ENCODE peak calls at places on chromosomes 11 and 22, in seven cellular contexts. X, G, V, T, S, F and U are unnamed samples.

GRCh38 chr22:24144471-24145115 is 36.7 kb upstream of the SUSD2 start:
- DNase-seq in V (no peak), X (no peak), F (no peak), S (no peak), T (no peak), G (no peak), U (no peak)

GRCh38 chr11:134429104-134429503 is 17.1 kb upstream of the B3GAT1 start:
- DNase-seq in S (no peak), G (no peak), F (no peak), X (no peak), T (no peak), V (no peak), U (no peak)

GRCh38 chr11:2090172-2091111 is 48.7 kb downstream of the IGF2 start:
- DNase-seq in X (no peak), T (no peak), V (peak), S (peak), F (peak), G (peak), U (peak)

GRCh38 chr11:103525069-103525468 is 415.8 kb downstream of the DYNC2H1 start:
- DNase-seq in T (no peak), S (no peak), F (no peak), G (no peak), X (no peak), V (no peak), U (no peak)

GRCh38 chr22:19688301-19689290 is 25.7 kb upstream of the SEPTIN5 start:
- DNase-seq in S (no peak), G (no peak), T (no peak), V (no peak), X (no peak), F (peak), U (peak)

GRCh38 chr22:43957871-43958270 is 2.6 kb downstream of the SAMM50 start:
- DNase-seq in V (no peak), X (peak), T (no peak), F (no peak), G (no peak), S (no peak), U (no peak)

GRCh38 chr22:27153386-27153785 is 496.0 kb downstream of the MIAT start:
- DNase-seq in X (no peak), S (no peak), G (no peak), V (no peak), F (no peak), T (no peak), U (no peak)

GRCh38 chr11:16794047-16794818 is 55.8 kb downstream of the C11orf58 start:
- DNase-seq in F (peak), S (no peak), X (no peak), T (no peak), G (no peak), V (no peak), U (no peak)

GRCh38 chr22:37462983-37463382 is 23.2 kb downstream of the MFNG start:
- DNase-seq in V (peak), X (no peak), S (no peak), G (no peak), T (no peak), F (no peak), U (no peak)

GRCh38 chr11:81007046-81007445 is 1566.2 kb upstream of the TENM4 start:
- DNase-seq in T (no peak), G (no peak), F (no peak), X (no peak), S (no peak), V (no peak), U (no peak)

GRCh38 chr11:75199412-75199955 is 41.1 kb upstream of the TPBGL start:
- DNase-seq in T (no peak), X (no peak), S (no peak), V (no peak), F (no peak), G (no peak), U (no peak)

GRCh38 chr22:44260216-44261035 is 52.3 kb downstream of the SHISAL1 start:
- DNase-seq in S (no peak), F (peak), V (no peak), T (no peak), X (no peak), G (peak), U (peak)

GRCh38 chr11:33463059-33463458 is 205.9 kb downstream of the HIPK3 start:
- DNase-seq in X (no peak), F (no peak), G (no peak), S (no peak), V (no peak), T (no peak), U (no peak)

GRCh38 chr22:20434264-20434751 is 3.3 kb downstream of the SCARF2 start:
- DNase-seq in X (no peak), F (peak), T (no peak), G (no peak), V (no peak), S (no peak), U (no peak)

GRCh38 chr22:29275819-29276565 is 7.9 kb downstream of the EWSR1 start:
- DNase-seq in F (no peak), V (no peak), X (no peak), T (no peak), S (no peak), G (no peak), U (no peak)

GRCh38 chr11:15692739-15693138 is 578.0 kb downstream of the INSC start:
- DNase-seq in S (no peak), G (no peak), V (no peak), F (no peak), X (no peak), T (no peak), U (no peak)

GRCh38 chr11:114133548-114134329 is 74.2 kb downstream of the ZBTB16 start:
- DNase-seq in T (no peak), F (no peak), S (no peak), V (no peak), G (no peak), X (no peak), U (no peak)

GRCh38 chr22:44129614-44129976 is 51.1 kb upstream of the PARVG start:
- DNase-seq in F (peak), V (no peak), S (no peak), T (no peak), X (no peak), G (no peak), U (no peak)

GRCh38 chr11:118202599-118203422 is 22.0 kb downstream of the JAML start:
- DNase-seq in S (peak), X (no peak), V (no peak), F (no peak), G (no peak), T (no peak), U (no peak)

GRCh38 chr11:413120-414081 is 1.4 kb downstream of the SIGIRR start:
- DNase-seq in F (peak), X (peak), G (no peak), V (no peak), S (no peak), T (no peak), U (no peak)

GRCh38 chr11:115092516-115092915 is 411.7 kb downstream of the CADM1 start:
- DNase-seq in S (no peak), V (no peak), F (no peak), T (no peak), G (no peak), X (no peak), U (no peak)

GRCh38 chr11:1178906-1179305 is 21.2 kb downstream of the MUC5AC start:
- DNase-seq in V (no peak), F (no peak), X (no peak), S (no peak), T (no peak), G (no peak), U (no peak)

GRCh38 chr11:98940913-98941312 is 79.8 kb upstream of the CNTN5 start:
- DNase-seq in S (no peak), G (no peak), T (no peak), X (no peak), F (no peak), V (no peak), U (no peak)

GRCh38 chr11:46277313-46277622 is 194 bp upstream of the CREB3L1 start:
- DNase-seq in X (no peak), S (no peak), G (peak), F (no peak), T (peak), V (peak), U (no peak)

GRCh38 chr11:1744879-1745700 is 5.3 kb downstream of the IFITM10 start:
- DNase-seq in V (no peak), X (no peak), F (peak), G (no peak), S (no peak), T (no peak), U (no peak)

GRCh38 chr11:33893711-33894401 is 2.0 kb upstream of the LMO2 start:
- DNase-seq in G (no peak), X (no peak), F (peak), T (no peak), S (no peak), V (no peak), U (no peak)

GRCh38 chr11:132858203-132858602 is 674.1 kb downstream of the OPCML start:
- DNase-seq in F (no peak), G (no peak), X (peak), T (no peak), S (no peak), V (no peak), U (no peak)

GRCh38 chr11:102513869-102514268 is 16.7 kb downstream of the MMP7 start:
- DNase-seq in S (no peak), F (no peak), G (peak), V (no peak), X (no peak), T (peak), U (peak)

GRCh38 chr11:100403817-100404216 is 283.3 kb upstream of the ARHGAP42 start:
- DNase-seq in V (no peak), X (no peak), F (no peak), G (no peak), T (no peak), S (no peak), U (no peak)

GRCh38 chr22:40485813-40486610 is 115.6 kb downstream of the SGSM3 start:
- DNase-seq in X (no peak), V (no peak), S (no peak), F (no peak), G (no peak), T (no peak), U (peak)

GRCh38 chr11:12840871-12841516 is 166.8 kb downstream of the TEAD1 start:
- DNase-seq in V (no peak), X (no peak), F (no peak), G (no peak), T (no peak), S (no peak), U (no peak)

GRCh38 chr22:41028841-41029240 is 63.6 kb upstream of the EP300 start:
- DNase-seq in F (no peak), G (no peak), X (peak), T (no peak), V (no peak), S (no peak), U (no peak)

GRCh38 chr22:31329029-31329428 is 17.1 kb downstream of the PATZ1 start:
- DNase-seq in X (no peak), F (peak), S (no peak), V (no peak), T (no peak), G (no peak), U (no peak)

GRCh38 chr11:46248270-46249102 is 29.0 kb upstream of the CREB3L1 start:
- DNase-seq in X (peak), G (no peak), V (peak), S (no peak), F (no peak), T (no peak), U (no peak)

GRCh38 chr11:32892355-32893090 is at the start of gene QSER1:
- DNase-seq in X (peak), G (peak), V (peak), F (peak), T (peak), S (peak), U (peak)

GRCh38 chr11:79931692-79932091 is 490.9 kb upstream of the TENM4 start:
- DNase-seq in X (no peak), F (no peak), T (no peak), G (no peak), S (no peak), V (no peak), U (no peak)

GRCh38 chr22:49048591-49048990 is 779.1 kb downstream of the BRD1 start:
- DNase-seq in F (no peak), S (no peak), T (no peak), V (no peak), G (no peak), X (no peak), U (no peak)

GRCh38 chr22:49052023-49052538 is 775.6 kb downstream of the BRD1 start:
- DNase-seq in S (no peak), X (no peak), F (no peak), G (peak), T (no peak), V (peak), U (no peak)

GRCh38 chr22:49051491-49052022 is 776.1 kb downstream of the BRD1 start:
- DNase-seq in T (no peak), G (no peak), X (no peak), F (no peak), S (no peak), V (no peak), U (no peak)

GRCh38 chr22:49047461-49047860 is 780.2 kb downstream of the BRD1 start:
- DNase-seq in F (no peak), V (no peak), G (no peak), T (no peak), S (no peak), X (peak), U (no peak)

DNA sequence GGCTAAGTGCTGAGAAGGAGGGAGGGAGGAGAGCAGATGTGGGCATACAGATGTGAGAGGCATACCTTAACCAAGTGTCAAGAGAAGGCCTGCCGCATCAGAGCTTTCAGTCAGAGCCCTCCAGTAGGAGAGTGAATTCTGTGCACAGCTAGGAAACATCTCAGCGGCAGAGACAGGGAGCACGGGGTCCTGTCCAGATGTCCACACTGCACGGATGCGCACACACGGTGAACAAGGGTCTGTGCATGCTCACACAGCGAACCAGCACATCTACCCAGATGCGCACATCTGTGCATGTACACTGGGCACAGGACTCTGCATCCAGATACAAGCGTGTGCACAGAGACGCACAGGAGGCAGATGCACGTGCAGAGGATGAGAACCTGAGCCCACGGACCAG is 778.0 kb downstream of the BRD1 start:
- DNase-seq in F (no peak), T (no peak), V (no peak), S (no peak), X (no peak), G (no peak), U (no peak)
- TF ChIP-seq POLR2A in F (no peak), T (no peak), V (no peak), S (no peak), X (no peak), G (no peak), U (no peak)

GRCh38 chr11:10453261-10453660 is 1.8 kb upstream of the AMPD3 start:
- DNase-seq in S (no peak), G (no peak), V (no peak), F (no peak), T (no peak), X (no peak), U (no peak)

GRCh38 chr11:10451399-10452116 is 3.5 kb upstream of the AMPD3 start:
- DNase-seq in V (no peak), T (no peak), X (no peak), S (no peak), F (peak), G (no peak), U (no peak)

GRCh38 chr11:10454506-10454901 is 560 bp upstream of the AMPD3 start:
- DNase-seq in X (no peak), T (no peak), V (no peak), F (no peak), S (no peak), G (no peak), U (no peak)

GRCh38 chr11:10452211-10452767 is 2.8 kb upstream of the AMPD3 start:
- DNase-seq in S (no peak), X (no peak), V (no peak), F (no peak), G (no peak), T (no peak), U (no peak)

DNA sequence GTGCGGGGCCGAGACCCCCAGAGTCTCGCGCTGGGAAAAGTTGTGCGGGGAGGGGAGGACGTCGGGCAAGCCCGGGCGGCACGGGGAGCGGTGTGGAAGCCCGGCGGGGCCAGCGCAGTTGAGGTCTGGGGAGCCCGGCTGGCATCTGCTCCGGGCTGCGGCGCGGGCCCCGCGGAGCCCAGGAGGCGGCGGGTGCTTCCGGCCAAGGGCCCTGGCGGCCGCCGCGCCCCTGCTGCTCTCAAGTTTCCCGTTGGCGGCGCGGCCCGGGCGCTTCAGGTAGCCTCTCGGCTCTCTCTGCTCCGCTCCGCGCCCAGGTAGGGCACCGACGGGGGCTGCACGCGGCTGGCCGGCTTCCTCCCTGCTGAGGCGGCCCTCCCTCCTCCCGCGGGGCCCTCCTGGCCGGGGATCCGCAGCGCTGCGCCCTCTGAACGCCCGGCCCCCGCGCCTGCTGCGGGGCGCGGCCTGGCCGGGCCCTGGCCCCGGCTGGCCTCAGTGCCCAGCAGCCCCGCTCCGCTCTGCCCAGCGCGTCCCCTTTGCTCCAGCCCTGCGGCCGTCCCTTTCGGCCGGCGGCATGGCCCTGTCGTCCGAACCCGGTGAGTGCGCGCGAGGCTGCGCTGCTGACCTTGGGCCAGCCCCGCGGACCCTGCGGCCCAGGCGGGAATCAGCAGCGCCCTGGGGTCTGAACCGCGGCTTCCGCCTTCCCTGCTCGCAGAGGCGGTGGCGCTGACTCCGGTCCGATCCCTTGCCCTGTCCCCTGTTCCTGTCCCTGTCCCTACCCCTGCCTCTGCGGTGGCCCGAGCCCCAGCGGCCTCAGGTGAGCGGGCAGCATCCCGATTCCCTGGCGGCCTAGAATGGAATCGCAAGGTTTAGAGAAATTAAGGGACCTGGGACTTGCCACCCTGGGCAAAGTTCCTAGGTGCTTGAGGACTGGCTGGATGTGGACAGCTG is 4.3 kb upstream of the AMPD3 start:
- DNase-seq in X (peak), G (peak), F (peak), T (no peak), V (peak), S (peak), U (peak)
- H3K27ac ChIP-seq in X (peak), G (peak), F (peak), T (peak), V (no peak), S (peak), U (peak)

GRCh38 chr11:59756496-59756840 is 1.3 kb downstream of the STX3 start:
- DNase-seq in G (no peak), T (no peak), F (no peak), X (peak), V (no peak), S (no peak), U (no peak)

GRCh38 chr11:59754494-59754858 is 700 bp upstream of the STX3 start:
- DNase-seq in S (no peak), T (no peak), G (peak), X (peak), V (peak), F (peak), U (no peak)

GRCh38 chr11:59755701-59756495 is 722 bp downstream of the STX3 start:
- DNase-seq in V (peak), X (peak), F (peak), T (peak), S (peak), G (peak), U (peak)

GRCh38 chr11:59754859-59755700 is at the start of gene STX3:
- DNase-seq in G (peak), S (peak), X (peak), F (peak), T (peak), V (peak), U (peak)

GRCh38 chr11:59753650-59754493 is 1.3 kb upstream of the STX3 start:
- DNase-seq in V (peak), T (peak), S (peak), G (peak), X (peak), F (peak), U (peak)
- TF ChIP-seq POLR2A in V (no peak), T (no peak), S (no peak), G (peak), X (no peak), F (no peak), U (no peak)

GRCh38 chr22:35218079-35218478 is 39.2 kb upstream of the HMGXB4 start:
- DNase-seq in V (no peak), T (no peak), S (no peak), G (no peak), F (no peak), X (no peak), U (no peak)

GRCh38 chr22:35217541-35217940 is 39.8 kb upstream of the HMGXB4 start:
- DNase-seq in S (no peak), T (no peak), V (no peak), F (no peak), X (no peak), G (no peak), U (no peak)

GRCh38 chr22:35220221-35220620 is 37.1 kb upstream of the HMGXB4 start:
- DNase-seq in T (no peak), X (no peak), S (no peak), G (no peak), V (no peak), F (no peak), U (no peak)

GRCh38 chr22:35215993-35216392 is 41.3 kb upstream of the HMGXB4 start:
- DNase-seq in G (no peak), T (no peak), F (no peak), S (no peak), V (no peak), X (no peak), U (no peak)

GRCh38 chr22:35219012-35219411 is 38.3 kb upstream of the HMGXB4 start:
- DNase-seq in F (no peak), G (no peak), V (no peak), S (no peak), X (peak), T (no peak), U (no peak)
- H3K27ac ChIP-seq in F (no peak), G (no peak), V (no peak), S (no peak), X (no peak), T (no peak), U (no peak)

GRCh38 chr11:121727942-121728341 is 275.2 kb upstream of the SORL1-AS1 start:
- DNase-seq in S (no peak), G (no peak), X (no peak), F (no peak), V (no peak), T (no peak), U (no peak)

GRCh38 chr11:121721961-121722360 is 269.2 kb upstream of the SORL1-AS1 start:
- DNase-seq in X (no peak), V (no peak), G (peak), F (no peak), T (no peak), S (no peak), U (no peak)

GRCh38 chr11:121721448-121721847 is 268.7 kb upstream of the SORL1-AS1 start:
- DNase-seq in V (no peak), G (no peak), S (no peak), X (no peak), F (no peak), T (no peak), U (no peak)

GRCh38 chr11:121723261-121723741 is 270.5 kb upstream of the SORL1-AS1 start:
- DNase-seq in T (peak), F (no peak), S (no peak), G (peak), X (no peak), V (peak), U (no peak)

GRCh38 chr11:121722431-121723256 is 269.9 kb upstream of the SORL1-AS1 start:
- DNase-seq in G (peak), T (peak), F (no peak), S (peak), V (peak), X (no peak), U (peak)
- TF ChIP-seq POLR2A in G (peak), T (peak), F (no peak), S (no peak), V (peak), X (no peak), U (peak)

GRCh38 chr11:27453701-27454100 is 18.9 kb downstream of the LGR4 start:
- DNase-seq in T (no peak), G (no peak), S (no peak), F (no peak), V (no peak), X (no peak), U (no peak)
- H3K27ac ChIP-seq in T (no peak), G (peak), S (no peak), F (no peak), V (no peak), X (peak), U (no peak)